ENCODE peak calls at places on chromosomes 3 and 15, in five cellular contexts. M is body of pancreas, H is heart right ventricle, A is lower lobe of right lung, J is psoas muscle. Q is an unnamed sample.

GRCh38 chr3:158260392-158260791 is 150.5 kb downstream of the RSRC1 start:
- DNase-seq in M (no peak), H (no peak), A (no peak), J (no peak), Q (no peak)

GRCh38 chr15:65245096-65245849 is 34.0 kb upstream of the CILP start:
- DNase-seq in M (peak; percentile 64), H (peak; percentile 68), A (no peak), J (peak; percentile 62), Q (no peak)

GRCh38 chr3:179318876-179319275 is 4.0 kb upstream of the ZNF639 start:
- DNase-seq in M (no peak), H (no peak), A (no peak), J (no peak), Q (no peak)

GRCh38 chr3:52817221-52817620 is 13.3 kb downstream of the ITIH4 start:
- DNase-seq in M (no peak), H (no peak), A (no peak), J (no peak), Q (no peak)

GRCh38 chr3:153706706-153707105 is 414.5 kb upstream of the ARHGEF26 start:
- DNase-seq in M (no peak), H (no peak), A (no peak), J (no peak), Q (no peak)

GRCh38 chr3:51679777-51680176 is 8.7 kb downstream of the TEX264 start:
- DNase-seq in M (no peak), H (no peak), A (no peak), J (no peak), Q (no peak)

GRCh38 chr3:10249833-10250232 is 1.6 kb downstream of the TATDN2 start:
- DNase-seq in M (no peak), H (no peak), A (no peak), J (no peak), Q (no peak)

GRCh38 chr3:122789585-122790273 is 3.9 kb downstream of the HSPBAP1 start:
- DNase-seq in M (no peak), H (no peak), A (no peak), J (no peak), Q (no peak)

GRCh38 chr3:135792174-135792573 is 173.4 kb upstream of the PPP2R3A start:
- DNase-seq in M (no peak), H (no peak), A (no peak), J (no peak), Q (no peak)

GRCh38 chr3:190517696-190518095 is 3.8 kb downstream of the IL1RAP start:
- DNase-seq in M (no peak), H (no peak), A (no peak), J (no peak), Q (no peak)

GRCh38 chr3:193831495-193832455 is 238.8 kb downstream of the OPA1 start:
- DNase-seq in M (peak; percentile 68), H (peak; percentile 33), A (no peak), J (peak; percentile 75), Q (no peak)

GRCh38 chr3:111481551-111481950 is 60.4 kb upstream of the CD96 start:
- DNase-seq in M (no peak), H (no peak), A (no peak), J (no peak), Q (no peak)

GRCh38 chr3:3862534-3862933 is 63.3 kb downstream of the LRRN1 start:
- DNase-seq in M (no peak), H (no peak), A (no peak), J (no peak), Q (no peak)

GRCh38 chr3:71573181-71573580 is 10.3 kb downstream of the FOXP1 start:
- DNase-seq in M (no peak), H (no peak), A (no peak), J (no peak), Q (no peak)
- H3K27ac ChIP-seq in M (no peak overlapping the region), H (no peak overlapping the region), A (no peak overlapping the region), J (no peak overlapping the region), Q (no peak overlapping the region)

GRCh38 chr3:172107403-172107802 is 68.0 kb downstream of the FNDC3B start:
- DNase-seq in M (no peak), H (no peak), A (no peak), J (no peak), Q (no peak)
- H3K4me3 ChIP-seq in M (no peak overlapping the region), H (no peak overlapping the region), A (peak overlapping the region; percentile 1), J (no peak overlapping the region), Q (no peak overlapping the region)

DNA sequence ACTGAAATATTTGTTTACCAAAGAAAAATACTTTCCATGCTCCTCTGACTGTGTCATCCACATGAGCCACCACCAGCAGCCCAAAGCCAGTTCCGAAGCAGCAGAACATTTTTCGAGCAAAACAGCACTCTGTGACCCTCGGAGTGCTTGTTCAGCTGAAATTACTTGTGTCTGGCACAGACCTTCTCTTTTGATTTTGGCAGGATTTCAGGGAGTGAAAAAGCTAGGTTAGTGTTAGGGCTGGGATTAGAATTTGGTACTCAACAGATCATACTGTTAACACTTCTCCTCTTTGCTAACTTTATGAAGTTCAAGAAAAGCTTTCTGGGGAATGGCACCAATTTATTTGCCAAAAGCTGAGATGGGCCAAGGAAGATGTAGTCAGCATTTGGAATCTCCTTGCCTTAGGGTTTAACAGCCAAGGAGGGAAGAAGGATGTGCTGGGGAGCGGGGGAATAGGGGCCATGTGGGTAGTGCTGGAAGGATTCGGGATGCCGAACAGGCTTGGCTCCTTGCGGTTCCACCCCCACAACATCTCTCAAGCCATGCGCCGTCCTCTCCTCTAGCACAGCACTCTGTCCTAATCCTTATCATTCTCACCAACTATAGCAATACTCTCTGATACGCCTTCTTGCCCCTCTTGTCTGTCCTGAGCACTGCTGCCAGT is 55.1 kb upstream of the TRA2B start:
- DNase-seq in M (peak; percentile 24), H (no peak), A (no peak), J (no peak), Q (no peak)
- H3K27ac ChIP-seq in M (no peak overlapping the region), H (no peak overlapping the region), A (no peak overlapping the region), J (no peak overlapping the region), Q (no peak overlapping the region)

GRCh38 chr3:48896991-48897390 is 1.7 kb downstream of the SLC25A20 start:
- DNase-seq in M (no peak), H (no peak), A (no peak), J (no peak), Q (no peak)
- H3K4me3 ChIP-seq in M (no peak overlapping the region), H (no peak overlapping the region), A (peak overlapping the region; percentile 89), J (peak overlapping the region; percentile 78), Q (no peak overlapping the region)

GRCh38 chr3:149037684-149038083 is 46.3 kb downstream of the GYG1 start:
- DNase-seq in M (no peak), H (no peak), A (no peak), J (no peak), Q (no peak)
- H3K27ac ChIP-seq in M (no peak overlapping the region), H (no peak overlapping the region), A (no peak overlapping the region), J (no peak overlapping the region), Q (no peak overlapping the region)

DNA sequence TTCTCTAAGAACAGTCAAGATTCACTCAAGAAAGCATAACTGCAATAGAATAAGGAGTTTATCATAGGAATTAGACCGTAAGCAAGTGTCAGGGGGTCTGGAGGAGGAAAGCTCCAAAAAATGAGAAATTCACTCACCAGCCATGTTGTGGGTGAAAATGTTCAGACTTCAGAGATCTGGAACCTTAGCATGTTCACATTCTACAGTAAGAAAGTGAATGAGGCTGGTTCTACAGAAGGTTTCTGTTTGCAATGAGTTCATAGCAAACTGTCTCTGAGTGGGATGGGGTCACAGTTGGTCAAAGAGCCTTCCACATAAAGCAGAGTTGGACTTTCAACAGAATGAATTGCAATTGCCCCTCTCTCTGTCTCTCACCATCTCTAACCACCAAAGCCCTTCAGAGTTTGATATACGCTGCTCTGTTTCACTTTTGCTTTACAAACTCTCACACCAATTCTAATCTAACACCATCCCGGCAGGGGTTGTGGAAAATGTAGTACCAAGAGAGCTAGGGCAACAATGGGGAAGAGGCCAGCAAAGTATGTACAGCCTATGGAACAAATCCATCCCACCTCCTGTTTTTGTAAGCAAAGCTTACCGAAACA is 581.8 kb upstream of the UBE2E2 start:
- DNase-seq in M (no peak), H (no peak), A (no peak), J (no peak), Q (no peak)
- H3K4me3 ChIP-seq in M (no peak overlapping the region), H (no peak overlapping the region), A (no peak overlapping the region), J (no peak overlapping the region), Q (no peak overlapping the region)

Q was measured in upper lobe of right lung.